ENCODE peak calls at places on chromosomes 5 and 9, in four cellular contexts. J, V, A and P are unnamed samples.

GRCh38 chr9:133635506-133635902 is 659 bp upstream of the DBH start:
- DNase-seq in J (no peak), V (no peak), A (no peak), P (no peak)

GRCh38 chr5:140106101-140106500 is 7.8 kb upstream of the PURA start:
- DNase-seq in J (no peak), V (no peak), A (no peak), P (no peak)

GRCh38 chr5:110752953-110753352 is 14.1 kb downstream of the SLC25A46 start:
- DNase-seq in J (no peak), V (no peak), A (no peak), P (no peak)

GRCh38 chr5:24850911-24851310 is 206.1 kb upstream of the CDH10 start:
- DNase-seq in J (no peak), V (no peak), A (no peak), P (no peak)

GRCh38 chr9:93292288-93292615 is 108.3 kb downstream of the WNK2 start:
- DNase-seq in J (no peak), V (no peak), A (no peak), P (no peak)

GRCh38 chr5:79020861-79021561 is 35.9 kb upstream of the ARSB start:
- DNase-seq in J (peak), V (peak), A (peak), P (peak)

GRCh38 chr9:136310273-136311030 is 6.6 kb upstream of the CCDC187 start:
- DNase-seq in J (no peak), V (no peak), A (no peak), P (peak)

GRCh38 chr5:180161420-180162303 is 47.3 kb downstream of the RASGEF1C start:
- DNase-seq in J (peak), V (no peak), A (peak), P (no peak)

GRCh38 chr5:26868504-26868903 is 169.9 kb downstream of the CDH9 start:
- DNase-seq in J (no peak), V (no peak), A (no peak), P (no peak)

GRCh38 chr5:179243333-179243732 is 101.9 kb downstream of the ADAMTS2 start:
- DNase-seq in J (no peak), V (no peak), A (no peak), P (peak)

GRCh38 chr9:38309324-38310195 is 82.9 kb upstream of the ALDH1B1 start:
- DNase-seq in J (no peak), V (no peak), A (no peak), P (no peak)

GRCh38 chr5:130808691-130809090 is 356.4 kb downstream of the HINT1 start:
- DNase-seq in J (no peak), V (no peak), A (no peak), P (no peak)

GRCh38 chr9:124239249-124240073 is 18.3 kb upstream of the NEK6 start:
- DNase-seq in J (no peak), V (no peak), A (no peak), P (no peak)

GRCh38 chr9:94029932-94030317 is 54.3 kb upstream of the PTPDC1 start:
- DNase-seq in J (no peak), V (no peak), A (no peak), P (no peak)

GRCh38 chr5:172456076-172456800 is 1.9 kb upstream of the SH3PXD2B start:
- DNase-seq in J (no peak), V (no peak), A (no peak), P (no peak)

GRCh38 chr5:174281089-174281488 is 235.6 kb downstream of the NSG2 start:
- DNase-seq in J (no peak), V (no peak), A (no peak), P (no peak)

GRCh38 chr5:121725450-121725849 is 126.2 kb upstream of the FTMT start:
- DNase-seq in J (no peak), V (no peak), A (no peak), P (no peak)

GRCh38 chr9:135288941-135289534 is 190.5 kb upstream of the PPP1R26 start:
- DNase-seq in J (no peak), V (no peak), A (no peak), P (no peak)

GRCh38 chr5:7391688-7392400 is 4.1 kb upstream of the ADCY2 start:
- DNase-seq in J (no peak), V (peak), A (no peak), P (peak)

GRCh38 chr9:14372437-14373318 is 58.7 kb upstream of the NFIB start:
- DNase-seq in J (peak), V (no peak), A (peak), P (no peak)

GRCh38 chr9:134171316-134172197 is 7.2 kb upstream of the RNU6ATAC start:
- DNase-seq in J (peak), V (no peak), A (peak), P (no peak)

GRCh38 chr5:171418982-171419662 is at the start of gene FGF18:
- DNase-seq in J (no peak), V (peak), A (peak), P (peak)

GRCh38 chr9:129987047-129987446 is 55.9 kb downstream of the FNBP1 start:
- DNase-seq in J (no peak), V (no peak), A (no peak), P (no peak)

GRCh38 chr5:84229045-84229444 is 155.6 kb downstream of the EDIL3 start:
- DNase-seq in J (no peak), V (no peak), A (no peak), P (no peak)

GRCh38 chr5:162817381-162817780 is 620.0 kb upstream of the CCNG1 start:
- DNase-seq in J (no peak), V (no peak), A (no peak), P (no peak)

GRCh38 chr5:134506054-134507039 is 19.1 kb upstream of the JADE2 start:
- DNase-seq in J (peak), V (peak), A (peak), P (peak)

GRCh38 chr9:105065119-105066088 is 137.4 kb upstream of the ABCA1 start:
- DNase-seq in J (no peak), V (peak), A (no peak), P (peak)

GRCh38 chr5:58548104-58548503 is 34.8 kb upstream of the RAB3C start:
- DNase-seq in J (no peak), V (no peak), A (no peak), P (no peak)

GRCh38 chr5:42454216-42454995 is 31.2 kb downstream of the GHR start:
- DNase-seq in J (no peak), V (no peak), A (peak), P (no peak)

GRCh38 chr9:2874001-2874750 is 30.3 kb upstream of the PUM3 start:
- DNase-seq in J (no peak), V (no peak), A (no peak), P (no peak)

GRCh38 chr9:132078369-132079356 is 1.0 kb downstream of the MED27 start:
- DNase-seq in J (peak), V (no peak), A (peak), P (peak)

GRCh38 chr5:19745247-19745646 is 242.8 kb downstream of the CDH18 start:
- DNase-seq in J (no peak), V (no peak), A (no peak), P (no peak)

GRCh38 chr9:94799578-94800264 is 73.2 kb downstream of the AOPEP start:
- DNase-seq in J (no peak), V (no peak), A (no peak), P (no peak)

GRCh38 chr5:172620506-172620905 is 20.6 kb upstream of the NEURL1B start:
- DNase-seq in J (no peak), V (no peak), A (no peak), P (no peak)

GRCh38 chr5:94522099-94522498 is 96.3 kb downstream of the KIAA0825 start:
- DNase-seq in J (no peak), V (no peak), A (no peak), P (no peak)

GRCh38 chr5:96344678-96345612 is 88.1 kb downstream of the PCSK1 start:
- DNase-seq in J (no peak), V (peak), A (peak), P (peak)

GRCh38 chr5:140073296-140073695 is 30.2 kb upstream of the NRG2 start:
- DNase-seq in J (no peak), V (no peak), A (no peak), P (no peak)

DNA sequence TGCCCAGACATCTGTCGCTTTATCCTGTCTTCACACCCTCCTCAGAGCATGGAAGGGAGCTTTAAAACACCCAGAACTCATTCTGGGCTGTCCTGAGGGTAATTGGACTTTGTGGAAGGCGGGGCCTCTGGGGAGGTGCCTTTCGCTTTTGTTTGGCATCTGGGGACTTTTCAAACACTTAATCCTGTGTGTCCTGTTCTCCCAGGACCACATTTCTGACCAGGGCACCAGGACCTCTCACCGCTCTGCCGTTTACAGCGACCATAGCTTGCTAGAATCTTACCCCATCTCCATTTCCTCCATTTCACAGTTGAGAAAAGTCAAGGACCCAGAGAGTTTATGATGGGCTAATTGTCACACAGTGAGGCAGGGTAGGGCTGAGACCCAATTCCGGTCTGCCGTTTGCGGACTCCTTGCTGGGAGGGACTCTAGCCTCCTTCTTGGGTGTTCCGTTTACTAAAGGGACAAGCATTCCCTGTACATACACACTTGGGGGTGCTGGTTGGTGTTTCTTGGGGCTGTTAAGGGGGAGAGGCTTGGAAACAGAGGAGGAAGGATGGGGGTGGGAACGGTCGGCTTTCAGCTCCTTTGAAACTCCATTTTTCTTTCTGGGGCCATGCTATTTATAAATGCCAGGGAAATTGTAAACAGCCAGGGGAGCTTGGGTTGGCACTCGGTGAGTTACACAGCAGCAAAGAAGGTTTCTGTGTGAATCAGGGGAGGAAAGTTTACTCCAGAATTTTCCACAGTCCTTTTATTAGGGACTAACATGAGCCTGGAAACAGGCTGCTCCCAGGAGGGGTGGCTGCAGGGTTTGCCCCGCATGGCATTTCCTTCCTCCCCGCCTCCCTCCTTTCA is 1.3 kb downstream of the GSN start:
- DNase-seq in J (peak), V (peak), A (no peak), P (peak)
- TF ChIP-seq POLR2A in J (no peak), V (no peak), A (no peak), P (peak)

DNA sequence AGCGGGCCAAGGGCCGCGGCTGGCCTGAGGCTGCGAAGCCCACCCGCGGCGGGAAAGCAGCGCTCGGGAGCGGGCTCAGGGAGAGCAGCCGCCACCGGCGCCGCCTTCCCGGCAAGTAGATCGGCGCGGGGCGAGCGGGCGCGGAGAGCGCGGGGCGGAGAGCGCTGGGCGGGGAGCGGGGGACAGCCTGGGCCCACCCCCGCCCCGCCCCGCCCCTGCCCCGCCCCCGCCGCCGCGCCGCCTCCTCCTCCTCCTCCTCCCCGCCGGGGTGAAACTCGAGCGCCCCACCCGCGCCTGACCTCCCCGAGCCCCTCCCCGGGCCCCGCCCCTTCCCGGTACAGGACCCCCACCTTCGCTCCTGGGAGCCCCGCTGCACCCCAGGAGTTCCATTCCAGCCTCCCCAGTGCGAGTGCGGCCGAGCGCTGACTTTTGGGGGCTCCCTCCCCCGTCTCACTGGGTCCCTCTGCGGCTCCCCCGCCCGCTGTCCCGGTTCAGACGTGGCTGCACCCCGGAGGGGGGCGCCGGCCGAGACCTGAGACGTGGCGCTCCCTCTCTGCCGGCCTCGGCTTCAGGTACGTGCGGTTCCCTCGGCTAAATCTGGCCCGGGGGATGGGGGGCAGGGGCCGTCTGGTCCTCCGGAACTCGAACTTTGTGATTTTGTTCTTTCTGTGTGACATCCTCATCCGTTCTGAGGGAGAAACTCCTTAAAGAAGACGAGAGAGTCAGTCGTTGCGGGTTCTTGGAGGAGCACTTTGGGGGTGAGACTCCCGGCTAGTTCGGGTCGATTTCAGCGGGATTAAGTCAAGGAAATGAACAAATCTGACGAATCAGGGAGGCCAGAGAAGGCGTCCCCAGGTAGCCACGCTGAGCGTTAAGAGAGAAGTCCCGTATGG is at the start of gene SEMA5A:
- DNase-seq in J (peak), V (peak), A (peak), P (peak)
- TF ChIP-seq CTCF in J (no peak), V (no peak), A (no peak), P (no peak)

DNA sequence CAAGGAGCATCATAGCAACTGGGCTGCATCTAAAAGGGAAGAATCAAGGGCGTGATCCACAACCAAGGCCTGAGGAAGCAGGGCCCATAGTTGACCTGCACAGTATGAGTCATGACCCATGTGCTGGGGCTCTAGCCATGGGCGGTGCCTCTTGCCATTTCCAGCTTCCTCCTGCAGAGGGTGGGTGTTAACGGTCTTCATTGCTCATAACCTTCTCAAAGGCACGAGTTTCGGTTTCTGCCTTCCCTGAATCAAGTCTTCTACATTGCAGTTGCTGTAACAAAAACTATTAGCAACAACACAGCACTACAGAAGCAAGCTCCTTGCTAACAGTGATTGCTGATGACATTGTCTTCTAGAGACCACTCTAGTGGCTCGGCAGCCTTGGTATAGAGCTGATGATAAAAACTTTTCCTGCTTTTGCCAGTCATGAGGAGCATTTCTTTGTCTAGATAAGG is 66.9 kb downstream of the CTSL start:
- DNase-seq in J (peak), V (peak), A (peak), P (peak)
- TF ChIP-seq POLR2A in J (no peak), V (no peak), A (no peak), P (no peak)

GRCh38 chr9:26727471-26727870 is 165.1 kb downstream of the CAAP1 start:
- DNase-seq in J (no peak), V (no peak), A (no peak), P (no peak)

GRCh38 chr9:26725573-26725972 is 167.0 kb downstream of the CAAP1 start:
- DNase-seq in J (no peak), V (no peak), A (no peak), P (no peak)

GRCh38 chr9:26722755-26723154 is 169.8 kb downstream of the CAAP1 start:
- DNase-seq in J (no peak), V (no peak), A (no peak), P (no peak)

DNA sequence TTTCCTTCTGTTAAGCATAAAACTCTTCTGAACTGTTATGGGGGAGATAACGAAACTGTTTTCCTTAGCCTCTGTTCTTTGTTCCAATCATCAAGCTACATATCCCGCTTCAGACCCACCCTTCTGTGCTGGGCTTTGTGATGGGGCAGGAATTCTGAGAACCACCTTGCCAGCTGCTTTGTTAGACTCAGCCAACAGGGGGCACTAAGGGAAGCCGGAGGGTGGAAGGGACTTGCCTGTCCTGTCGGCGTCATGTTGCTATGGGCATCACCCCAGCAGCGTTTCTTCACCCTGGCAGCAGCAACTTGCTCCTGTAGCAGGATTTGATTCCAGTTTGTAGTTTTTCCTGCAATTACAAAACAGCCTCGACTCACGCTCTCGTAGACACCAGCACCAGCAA is 169.1 kb downstream of the CAAP1 start:
- DNase-seq in J (no peak), V (no peak), A (peak), P (peak)
- TF ChIP-seq CTCF in J (no peak), V (no peak), A (no peak), P (no peak)

GRCh38 chr9:122159925-122160246 is 178 bp downstream of the MORN5 start:
- DNase-seq in J (no peak), V (no peak), A (no peak), P (no peak)
- TF ChIP-seq POLR2A in J (no peak), V (no peak), A (no peak), P (no peak)

GRCh38 chr5:154523104-154523503 is 45.1 kb upstream of the HAND1 start:
- DNase-seq in J (no peak), V (no peak), A (no peak), P (no peak)

GRCh38 chr5:154522284-154522683 is 44.3 kb upstream of the HAND1 start:
- DNase-seq in J (no peak), V (no peak), A (no peak), P (no peak)

GRCh38 chr5:154519375-154519774 is 41.3 kb upstream of the HAND1 start:
- DNase-seq in J (no peak), V (no peak), A (no peak), P (no peak)

GRCh38 chr5:154521756-154522155 is 43.7 kb upstream of the HAND1 start:
- DNase-seq in J (no peak), V (no peak), A (no peak), P (no peak)

DNA sequence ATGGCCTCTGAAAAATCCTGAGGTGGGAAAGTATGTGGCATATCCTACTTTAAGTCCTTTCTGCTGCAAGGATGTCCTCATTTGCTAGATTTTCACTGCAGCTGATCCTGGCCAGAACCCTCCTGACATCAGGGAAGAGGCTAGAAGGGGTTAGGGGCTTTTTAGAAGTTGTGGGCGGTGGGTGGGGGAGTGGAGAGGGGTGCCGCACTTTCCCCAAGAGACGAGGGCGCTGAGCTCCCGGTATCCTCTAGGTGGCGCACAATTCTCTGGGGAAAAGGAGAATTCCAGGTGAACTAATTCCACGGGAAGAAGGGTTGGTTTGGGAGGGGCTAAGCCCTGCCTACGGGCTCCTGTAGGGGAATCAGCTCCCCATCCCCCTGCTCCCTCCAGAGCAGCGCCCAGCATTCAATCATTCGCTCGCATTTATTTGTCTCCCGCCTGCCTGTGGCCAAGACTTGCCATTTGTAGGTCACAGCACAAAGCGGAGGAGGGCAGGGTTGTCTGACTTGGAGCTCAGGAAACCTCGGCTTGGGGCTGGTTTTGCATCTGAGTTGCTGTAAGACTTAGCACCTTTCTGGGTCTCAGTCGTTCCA is 42.9 kb upstream of the HAND1 start:
- DNase-seq in J (no peak), V (no peak), A (peak), P (peak)
- TF ChIP-seq CTCF in J (no peak), V (peak), A (peak), P (peak)